ENCODE peak calls at places on chromosomes 4 and X, in six cellular contexts. O is HCT116, T is adrenal gland, Y is A549, M is uterus, K is stomach. D is an unnamed sample.

GRCh38 chr4:174254613-174255012 is 28.9 kb downstream of the FBXO8 start:
- DNase-seq in O (no peak), T (no peak), Y (no peak), M (no peak), K (no peak), D (no peak)

GRCh38 chr4:55121246-55121645 is 4.1 kb downstream of the KDR start:
- DNase-seq in O (no peak), T (no peak), Y (no peak), M (no peak), K (no peak), D (no peak)

GRCh38 chr4:27364509-27364908 is 503.9 kb downstream of the STIM2 start:
- DNase-seq in O (no peak), T (no peak), Y (no peak), M (no peak), K (no peak), D (no peak)

GRCh38 chr4:37890501-37891220 is at the start of gene TBC1D1:
- DNase-seq in O (no peak), T (peak; percentile 76), Y (peak; percentile 5), M (peak; percentile 66), K (peak; percentile 75), D (peak; percentile 86)

GRCh38 chr4:141425124-141425523 is 204.4 kb downstream of the ZNF330 start:
- DNase-seq in O (peak; percentile 6), T (no peak), Y (peak; percentile 26), M (no peak), K (no peak), D (no peak)

GRCh38 chrX:11553594-11553993 is 112.1 kb downstream of the ARHGAP6 start:
- DNase-seq in O (no peak), T (no peak), Y (no peak), M (no peak), K (no peak), D (no peak)

GRCh38 chr4:2817701-2818350 is 24.9 kb downstream of the SH3BP2 start:
- DNase-seq in O (peak; percentile 7), T (no peak), Y (no peak), M (no peak), K (no peak), D (peak; percentile 76)

GRCh38 chr4:20283039-20283438 is 31.3 kb downstream of the SLIT2 start:
- DNase-seq in O (no peak), T (no peak), Y (no peak), M (no peak), K (no peak), D (no peak)

GRCh38 chrX:2608638-2609430 is 82.3 kb upstream of the CD99 start:
- DNase-seq in O (peak; percentile 48), T (peak; percentile 83), Y (peak; percentile 89), M (peak; percentile 88), K (peak; percentile 89), D (peak; percentile 90)

GRCh38 chrX:138710866-138711331 is 618 bp downstream of the FGF13 start:
- DNase-seq in O (no peak), T (no peak), Y (no peak), M (peak; percentile 16), K (no peak), D (no peak)

GRCh38 chr4:81032805-81033684 is 2.5 kb downstream of the BMP3 start:
- DNase-seq in O (no peak), T (no peak), Y (no peak), M (no peak), K (no peak), D (no peak)

GRCh38 chr4:48939785-48940184 is 33.2 kb upstream of the OCIAD2 start:
- DNase-seq in O (no peak), T (peak; percentile 72), Y (peak; percentile 45), M (no peak), K (no peak), D (no peak)

GRCh38 chr4:128461300-128462103 is 173.9 kb upstream of the PGRMC2 start:
- DNase-seq in O (no peak), T (peak; percentile 82), Y (peak; percentile 71), M (peak; percentile 29), K (no peak), D (peak; percentile 49)

GRCh38 chrX:120309873-120310730 is 1.2 kb downstream of the TMEM255A start:
- DNase-seq in O (no peak), T (peak; percentile 10), Y (peak; percentile 17), M (peak; percentile 23), K (no peak), D (no peak)

GRCh38 chr4:150389896-150390530 is 191.9 kb upstream of the MAB21L2 start:
- DNase-seq in O (no peak), T (no peak), Y (no peak), M (no peak), K (no peak), D (no peak)

GRCh38 chr4:141643557-141643956 is 7.2 kb downstream of the IL15 start:
- DNase-seq in O (peak; percentile 23), T (peak; percentile 25), Y (peak; percentile 57), M (no peak), K (no peak), D (no peak)

GRCh38 chrX:99184153-99184552 is 1225.9 kb downstream of the PCDH19 start:
- DNase-seq in O (no peak), T (no peak), Y (no peak), M (no peak), K (no peak), D (peak; percentile 38)

GRCh38 chr4:2412885-2413716 is 5.3 kb downstream of the ZFYVE28 start:
- DNase-seq in O (peak; percentile 88), T (peak; percentile 95), Y (peak; percentile 91), M (peak; percentile 63), K (peak; percentile 90), D (peak; percentile 89)

GRCh38 chrX:42290608-42291007 is 367.3 kb upstream of the CASK start:
- DNase-seq in O (peak; percentile 6), T (no peak), Y (peak; percentile 21), M (no peak), K (no peak), D (peak; percentile 2)

GRCh38 chr4:22019676-22020075 is 71.1 kb upstream of the KCNIP4 start:
- DNase-seq in O (no peak), T (no peak), Y (no peak), M (no peak), K (no peak), D (no peak)

GRCh38 chr4:70754470-70754869 is 32.7 kb downstream of the RUFY3 start:
- DNase-seq in O (no peak), T (no peak), Y (no peak), M (no peak), K (no peak), D (no peak)

GRCh38 chr4:184613405-184613804 is 35.8 kb downstream of the CASP3 start:
- DNase-seq in O (no peak), T (no peak), Y (no peak), M (no peak), K (no peak), D (no peak)

DNA sequence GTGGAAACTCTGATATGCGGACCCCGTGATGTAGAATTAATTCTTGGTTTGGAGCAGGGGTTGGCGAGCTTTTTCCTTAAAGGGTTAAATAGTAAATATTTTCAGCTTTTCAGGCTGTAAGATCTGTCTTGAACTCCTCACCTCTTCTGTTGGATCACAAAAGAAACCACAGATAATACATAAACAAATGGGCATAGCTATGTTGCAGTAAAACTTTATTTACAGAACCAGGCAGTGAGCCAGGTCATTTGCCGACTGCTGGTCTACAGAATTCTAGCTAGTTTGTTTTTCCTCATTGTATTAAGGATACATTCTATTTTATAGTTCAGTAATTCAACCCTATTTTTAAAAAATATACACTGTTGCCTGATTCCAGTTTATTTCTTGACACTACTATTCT is 116.6 kb downstream of the PAPSS1 start:
- DNase-seq in O (no peak), T (no peak), Y (no peak), M (no peak), K (peak; percentile 34), D (no peak)
- H3K27ac ChIP-seq in O (no peak overlapping the region), T (no peak overlapping the region), Y (no peak overlapping the region), M (no peak overlapping the region), K (no peak overlapping the region), D (no peak overlapping the region)

GRCh38 chrX:39857780-39858179 is 240.0 kb downstream of the BCOR start:
- DNase-seq in O (no peak), T (no peak), Y (no peak), M (no peak), K (no peak), D (no peak)

GRCh38 chrX:39855748-39856129 is 242.0 kb downstream of the BCOR start:
- DNase-seq in O (peak; percentile 19), T (peak; percentile 22), Y (peak; percentile 12), M (no peak), K (peak; percentile 54), D (no peak)

GRCh38 chrX:39856472-39857121 is 241.2 kb downstream of the BCOR start:
- DNase-seq in O (no peak), T (no peak), Y (no peak), M (no peak), K (peak; percentile 56), D (no peak)

GRCh38 chrX:39862958-39863357 is 234.8 kb downstream of the BCOR start:
- DNase-seq in O (no peak), T (no peak), Y (no peak), M (no peak), K (no peak), D (no peak)

GRCh38 chrX:39859991-39860861 is 237.5 kb downstream of the BCOR start:
- DNase-seq in O (peak; percentile 27), T (peak; percentile 42), Y (peak; percentile 65), M (no peak), K (peak; percentile 34), D (no peak)
- TF ChIP-seq POLR2A in O (no peak), T (no peak), Y (no peak), M (no peak), K (no peak), D (no peak)

DNA sequence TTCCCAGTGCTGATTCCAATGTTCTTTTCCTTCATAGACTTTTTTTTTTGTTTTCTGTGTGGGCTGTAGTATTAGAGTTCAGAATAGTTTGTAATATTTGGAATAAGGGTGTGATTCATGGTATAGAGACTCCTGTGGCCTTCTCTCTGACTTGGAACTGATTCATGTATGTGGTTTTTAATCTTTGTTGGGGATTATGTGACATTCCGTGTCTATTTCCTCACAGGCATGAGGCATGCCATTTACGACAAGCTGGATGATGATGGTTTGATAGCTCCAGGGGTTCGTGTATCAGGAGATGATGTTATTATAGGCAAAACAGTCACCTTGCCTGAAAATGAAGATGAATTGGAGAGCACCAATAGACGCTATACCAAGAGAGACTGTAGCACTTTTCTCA is 44.4 kb downstream of the POLR2B start:
- DNase-seq in O (no peak), T (no peak), Y (no peak), M (no peak), K (no peak), D (no peak)
- H3K4me3 ChIP-seq in O (no peak overlapping the region), T (no peak overlapping the region), Y (no peak overlapping the region), M (no peak overlapping the region), K (no peak overlapping the region), D (no peak overlapping the region)

GRCh38 chr4:153362184-153362583 is 17.7 kb downstream of the MND1 start:
- DNase-seq in O (no peak), T (no peak), Y (no peak), M (no peak), K (no peak), D (no peak)
- H3K27ac ChIP-seq in O (no peak overlapping the region), T (no peak overlapping the region), Y (no peak overlapping the region), M (no peak overlapping the region), K (no peak overlapping the region), D (no peak overlapping the region)

GRCh38 chr4:79886557-79886956 is 186.5 kb downstream of the ANTXR2 start:
- DNase-seq in O (no peak), T (no peak), Y (no peak), M (no peak), K (no peak), D (no peak)
- TF ChIP-seq POLR2A in O (no peak), T (no peak), Y (no peak), M (no peak), K (no peak), D (no peak)

GRCh38 chrX:126342859-126343258 is 176.8 kb upstream of the DCAF12L2 start:
- DNase-seq in O (no peak), T (no peak), Y (no peak), M (no peak), K (peak; percentile 69), D (no peak)

GRCh38 chrX:126339926-126340325 is 173.8 kb upstream of the DCAF12L2 start:
- DNase-seq in O (no peak), T (no peak), Y (no peak), M (no peak), K (no peak), D (no peak)
- H3K4me3 ChIP-seq in O (no peak overlapping the region), T (no peak overlapping the region), Y (no peak overlapping the region), M (no peak overlapping the region), K (no peak overlapping the region), D (no peak overlapping the region)

D was measured in body of pancreas.